ENCODE peak calls at places on chromosomes 5 and 9, in nine cellular contexts. One of them, this sample, is unnamed.

GRCh38 chr5:105544300-105544699 is 1981.7 kb upstream of the NUDT12 start:
- DNase-seq in tibial artery: no peak
- DNase-seq in Peyer's patch: no peak
- DNase-seq in right lobe of liver: no peak
- DNase-seq in PC-3: no peak
- DNase-seq in PC-9: no peak
- DNase-seq in Panc1: no peak
- DNase-seq in transverse colon: no peak
- DNase-seq in A549: no peak
- DNase-seq in this sample: no peak

GRCh38 chr9:15735083-15735974 is 182.5 kb downstream of the CCDC171 start:
- DNase-seq in Peyer's patch: no peak
- DNase-seq in right lobe of liver: no peak
- DNase-seq in PC-9: peak; percentile 85
- DNase-seq in tibial artery: no peak
- DNase-seq in transverse colon: no peak
- DNase-seq in Panc1: peak; percentile 39
- DNase-seq in PC-3: peak; percentile 86
- DNase-seq in A549: peak; percentile 16
- DNase-seq in this sample: no peak

GRCh38 chr9:128482186-128482585 is 22.3 kb upstream of the GLE1 start:
- DNase-seq in PC-3: no peak
- DNase-seq in right lobe of liver: no peak
- DNase-seq in tibial artery: no peak
- DNase-seq in A549: no peak
- DNase-seq in Panc1: no peak
- DNase-seq in PC-9: no peak
- DNase-seq in Peyer's patch: no peak
- DNase-seq in transverse colon: no peak
- DNase-seq in this sample: no peak

GRCh38 chr9:123283455-123283854 is 15.1 kb upstream of the STRBP start:
- DNase-seq in PC-9: no peak
- DNase-seq in tibial artery: no peak
- DNase-seq in transverse colon: no peak
- DNase-seq in PC-3: no peak
- DNase-seq in right lobe of liver: no peak
- DNase-seq in Panc1: no peak
- DNase-seq in Peyer's patch: no peak
- DNase-seq in A549: no peak
- DNase-seq in this sample: no peak

GRCh38 chr5:151475378-151475777 is 28.0 kb downstream of the SLC36A1 start:
- DNase-seq in A549: no peak
- DNase-seq in transverse colon: no peak
- DNase-seq in PC-9: no peak
- DNase-seq in Peyer's patch: no peak
- DNase-seq in tibial artery: no peak
- DNase-seq in right lobe of liver: no peak
- DNase-seq in Panc1: no peak
- DNase-seq in PC-3: no peak
- DNase-seq in this sample: no peak

GRCh38 chr5:69364414-69364813 is 4.9 kb downstream of the AK6 start:
- DNase-seq in Peyer's patch: no peak
- DNase-seq in right lobe of liver: no peak
- DNase-seq in transverse colon: no peak
- DNase-seq in PC-3: peak; percentile 37
- DNase-seq in Panc1: no peak
- DNase-seq in A549: peak; percentile 63
- DNase-seq in PC-9: no peak
- DNase-seq in tibial artery: no peak
- DNase-seq in this sample: no peak

GRCh38 chr5:5360363-5360762 is 62.1 kb upstream of the ICE1 start:
- DNase-seq in transverse colon: no peak
- DNase-seq in tibial artery: no peak
- DNase-seq in PC-3: no peak
- DNase-seq in right lobe of liver: no peak
- DNase-seq in Peyer's patch: no peak
- DNase-seq in PC-9: no peak
- DNase-seq in A549: no peak
- DNase-seq in Panc1: no peak
- DNase-seq in this sample: no peak

GRCh38 chr5:56313004-56313531 is 79.9 kb upstream of the ANKRD55 start:
- DNase-seq in transverse colon: no peak
- DNase-seq in A549: no peak
- DNase-seq in Panc1: no peak
- DNase-seq in PC-9: no peak
- DNase-seq in Peyer's patch: no peak
- DNase-seq in right lobe of liver: no peak
- DNase-seq in PC-3: no peak
- DNase-seq in tibial artery: no peak
- DNase-seq in this sample: no peak

GRCh38 chr9:99115947-99116543 is 11.1 kb downstream of the TGFBR1 start:
- DNase-seq in right lobe of liver: no peak
- DNase-seq in PC-3: no peak
- DNase-seq in transverse colon: no peak
- DNase-seq in tibial artery: no peak
- DNase-seq in Peyer's patch: no peak
- DNase-seq in PC-9: no peak
- DNase-seq in Panc1: no peak
- DNase-seq in A549: no peak
- DNase-seq in this sample: no peak

GRCh38 chr5:80967500-80968181 is 7.5 kb downstream of the RASGRF2 start:
- DNase-seq in A549: peak; percentile 44
- DNase-seq in tibial artery: no peak
- DNase-seq in PC-9: peak; percentile 89
- DNase-seq in right lobe of liver: peak; percentile 37
- DNase-seq in PC-3: peak; percentile 85
- DNase-seq in Panc1: peak; percentile 93
- DNase-seq in Peyer's patch: peak; percentile 51
- DNase-seq in transverse colon: peak; percentile 35
- DNase-seq in this sample: no peak

DNA sequence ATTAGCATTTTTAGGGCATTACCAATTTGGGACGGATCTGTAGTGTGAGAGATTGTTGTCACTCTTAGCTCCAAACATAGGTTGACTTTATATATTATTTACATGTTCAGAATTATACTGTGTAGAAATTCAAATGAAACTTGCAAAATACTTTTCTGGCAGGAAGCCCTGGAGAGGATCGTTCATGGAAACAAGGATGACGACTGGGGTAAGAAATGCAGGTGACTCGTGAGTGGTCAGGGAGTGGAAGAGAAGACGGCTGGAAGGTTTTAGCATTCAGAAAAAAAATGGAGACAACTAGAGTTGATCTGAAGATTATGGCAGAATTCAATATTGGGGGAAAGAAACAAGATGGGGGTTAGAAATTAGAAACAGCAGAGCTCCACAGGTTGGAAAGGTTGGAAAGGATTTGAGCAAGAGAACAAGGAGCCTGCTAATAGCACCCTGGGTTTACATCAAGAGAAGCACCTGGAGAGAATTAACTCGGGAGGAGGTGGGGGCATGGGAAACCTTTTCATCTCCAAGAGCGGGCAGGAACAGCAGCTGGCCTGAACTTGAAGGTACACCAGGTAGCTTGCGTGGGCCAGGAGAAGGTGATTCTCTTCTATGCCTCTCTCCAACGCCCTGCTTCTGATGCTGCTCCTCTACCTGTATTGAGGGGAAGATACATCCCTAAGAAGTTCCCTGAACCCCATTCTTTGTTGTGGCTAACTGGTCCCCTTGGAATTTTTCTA is 37.0 kb upstream of the GLRX start:
- DNase-seq in PC-9: no peak
- DNase-seq in A549: no peak
- DNase-seq in PC-3: peak; percentile 83
- DNase-seq in Panc1: no peak
- DNase-seq in transverse colon: no peak
- DNase-seq in Peyer's patch: no peak
- DNase-seq in tibial artery: no peak
- DNase-seq in right lobe of liver: no peak
- DNase-seq in this sample: no peak
- H3K4me1 ChIP-seq in PC-9: peaks cover 56% of the 10 kb centered on the region
- H3K4me1 ChIP-seq in A549: peaks cover 57% of the 10 kb centered on the region
- H3K4me1 ChIP-seq in PC-3: peaks cover 49% of the 10 kb centered on the region
- H3K4me1 ChIP-seq in Panc1: peaks cover 10% of the 10 kb centered on the region
- H3K4me1 ChIP-seq in transverse colon: peaks cover 9% of the 10 kb centered on the region
- H3K4me1 ChIP-seq in Peyer's patch: peaks cover 3% of the 10 kb centered on the region
- H3K4me1 ChIP-seq in tibial artery: no peaks in the 10 kb centered on the region
- H3K4me1 ChIP-seq in right lobe of liver: peaks cover 41% of the 10 kb centered on the region
- H3K4me1 ChIP-seq in this sample: peaks cover 72% of the 10 kb centered on the region

GRCh38 chr5:96285823-96286222 is 147.2 kb downstream of the PCSK1 start:
- DNase-seq in A549: no peak
- DNase-seq in Peyer's patch: no peak
- DNase-seq in right lobe of liver: no peak
- DNase-seq in PC-3: no peak
- DNase-seq in tibial artery: no peak
- DNase-seq in PC-9: no peak
- DNase-seq in transverse colon: no peak
- DNase-seq in Panc1: no peak
- DNase-seq in this sample: no peak
- TF ChIP-seq CTCF in A549: no peak
- TF ChIP-seq CTCF in Peyer's patch: no peak
- TF ChIP-seq CTCF in right lobe of liver: no peak
- TF ChIP-seq CTCF in PC-3: no peak
- TF ChIP-seq CTCF in tibial artery: no peak
- TF ChIP-seq CTCF in PC-9: no peak
- TF ChIP-seq CTCF in transverse colon: no peak
- TF ChIP-seq CTCF in Panc1: no peak
- TF ChIP-seq CTCF in this sample: no peak

DNA sequence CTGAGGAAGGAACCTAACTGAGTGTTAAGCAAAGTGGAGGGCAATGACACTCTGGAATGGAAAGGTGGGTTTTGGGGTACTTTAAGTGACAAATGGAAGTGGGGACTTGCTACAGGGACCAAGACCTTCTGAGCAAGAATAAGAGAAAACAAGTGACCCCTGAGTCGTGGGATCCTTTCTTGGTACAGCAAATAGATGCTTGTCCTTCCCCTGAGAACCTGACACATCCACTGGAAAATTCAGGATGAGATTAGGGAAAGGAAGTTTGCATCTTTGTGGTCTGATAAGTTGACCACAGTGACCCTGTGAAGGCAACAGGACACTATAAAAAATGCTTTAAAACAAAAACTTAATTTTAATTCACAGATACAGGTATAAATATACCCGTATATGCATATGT is 1.8 kb upstream of the IRF1 start:
- DNase-seq in A549: no peak
- DNase-seq in Panc1: no peak
- DNase-seq in right lobe of liver: no peak
- DNase-seq in PC-3: no peak
- DNase-seq in PC-9: no peak
- DNase-seq in tibial artery: no peak
- DNase-seq in Peyer's patch: no peak
- DNase-seq in transverse colon: peak; percentile 5
- DNase-seq in this sample: no peak
- H3K4me1 ChIP-seq in A549: peaks cover 38% of the 10 kb centered on the region
- H3K4me1 ChIP-seq in Panc1: peaks cover 29% of the 10 kb centered on the region
- H3K4me1 ChIP-seq in right lobe of liver: peaks cover 38% of the 10 kb centered on the region
- H3K4me1 ChIP-seq in PC-3: peaks cover 41% of the 10 kb centered on the region
- H3K4me1 ChIP-seq in PC-9: peaks cover 42% of the 10 kb centered on the region
- H3K4me1 ChIP-seq in tibial artery: no peaks in the 10 kb centered on the region
- H3K4me1 ChIP-seq in Peyer's patch: peaks cover 40% of the 10 kb centered on the region
- H3K4me1 ChIP-seq in transverse colon: peaks cover 38% of the 10 kb centered on the region
- H3K4me1 ChIP-seq in this sample: peaks cover 66% of the 10 kb centered on the region

DNA sequence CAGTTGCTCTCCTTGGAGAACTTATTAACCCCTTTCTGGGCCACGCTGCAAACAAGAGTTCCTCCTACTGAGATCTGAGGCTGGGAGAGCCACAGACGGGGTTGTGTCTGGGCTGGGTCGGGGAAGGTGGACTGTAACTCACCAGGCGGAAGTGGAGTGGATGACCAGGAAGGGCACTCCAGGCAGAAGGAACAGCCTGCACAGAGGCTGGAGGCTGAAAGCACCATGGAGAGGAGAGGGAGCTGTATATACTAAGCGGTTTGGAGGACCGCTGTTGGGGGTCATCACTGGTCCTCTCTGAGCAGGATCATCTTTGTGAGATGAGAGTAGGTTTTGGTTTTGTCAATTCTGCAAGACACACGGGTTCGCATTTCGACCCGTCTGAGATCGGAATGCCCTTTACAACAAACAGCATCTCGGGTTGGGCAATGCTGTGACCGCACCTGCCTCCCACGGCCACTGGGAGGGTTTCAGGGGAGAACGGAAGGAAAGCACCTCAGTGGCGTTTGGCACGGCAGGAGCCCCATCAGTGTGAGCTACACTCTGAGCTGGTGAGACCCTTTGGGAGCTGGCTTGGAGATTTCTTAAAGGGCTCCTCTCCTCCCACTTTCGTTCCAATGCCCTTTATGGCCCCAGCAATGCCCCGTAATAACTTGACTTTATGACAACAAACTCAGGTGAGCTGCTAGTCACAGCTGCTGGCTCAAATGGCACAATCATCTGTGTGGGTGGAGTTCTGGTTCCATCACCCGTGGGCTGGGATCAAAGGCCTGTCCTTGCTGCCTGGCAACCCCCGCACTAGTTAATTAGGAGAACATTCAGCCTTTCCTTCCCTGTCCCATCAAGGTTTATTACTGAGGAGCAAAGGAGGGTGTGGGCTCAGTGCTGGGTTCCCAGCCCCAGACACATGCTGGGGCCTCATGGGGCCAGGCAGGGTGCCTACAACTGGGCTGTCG is 18.7 kb upstream of the NEURL1B start:
- DNase-seq in PC-9: no peak
- DNase-seq in tibial artery: peak; percentile 38
- DNase-seq in transverse colon: peak; percentile 90
- DNase-seq in Panc1: no peak
- DNase-seq in Peyer's patch: peak; percentile 90
- DNase-seq in right lobe of liver: no peak
- DNase-seq in A549: no peak
- DNase-seq in PC-3: no peak
- DNase-seq in this sample: no peak
- TF ChIP-seq CTCF in PC-9: no peak
- TF ChIP-seq CTCF in tibial artery: no peak
- TF ChIP-seq CTCF in transverse colon: no peak
- TF ChIP-seq CTCF in Panc1: no peak
- TF ChIP-seq CTCF in Peyer's patch: peak; percentile 54
- TF ChIP-seq CTCF in right lobe of liver: no peak
- TF ChIP-seq CTCF in A549: no peak
- TF ChIP-seq CTCF in PC-3: no peak
- TF ChIP-seq CTCF in this sample: no peak